ENCODE peak calls at places on chromosomes 11 and 22, in four cellular contexts. P is fibroblast of pulmonary artery, U is fibroblast of mammary gland, H is fibroblast of lung. D is an unnamed sample.

GRCh38 chr11:79077684-79078379 is 363.0 kb downstream of the TENM4 start:
- DNase-seq in H (no peak), U (no peak), P (no peak), D (no peak)

GRCh38 chr11:15489281-15489680 is 374.6 kb downstream of the INSC start:
- DNase-seq in P (no peak), U (no peak), H (no peak), D (no peak)

GRCh38 chr11:116376547-116376946 is 396.2 kb downstream of the BUD13 start:
- DNase-seq in U (no peak), P (no peak), H (no peak), D (no peak)

GRCh38 chr22:43859176-43859575 is 3.1 kb downstream of the SULT4A1 start:
- DNase-seq in P (no peak), H (no peak), U (no peak), D (no peak)

GRCh38 chr22:36872866-36873498 is 12.2 kb downstream of the NCF4 start:
- DNase-seq in H (no peak), P (no peak), U (no peak), D (no peak)

GRCh38 chr11:41222236-41222635 is 237.2 kb downstream of the LRRC4C start:
- DNase-seq in P (no peak), H (no peak), U (no peak), D (no peak)

GRCh38 chr11:61766353-61766841 is 14.0 kb downstream of the MYRF start:
- DNase-seq in P (peak; percentile 62), H (peak; percentile 56), U (no peak), D (no peak)

GRCh38 chr11:67345949-67346819 is 7.2 kb downstream of the POLD4 start:
- DNase-seq in P (peak; percentile 82), U (peak; percentile 85), H (peak; percentile 66), D (peak; percentile 84)

GRCh38 chr11:47446833-47447232 is 2.1 kb downstream of the RAPSN start:
- DNase-seq in H (no peak), U (no peak), P (no peak), D (no peak)

GRCh38 chr11:106161775-106162174 is 84.3 kb downstream of the AASDHPPT start:
- DNase-seq in H (no peak), U (peak; percentile 12), P (no peak), D (no peak)

GRCh38 chr11:70663815-70664214 is 265.5 kb downstream of the CTTN start:
- DNase-seq in P (no peak), U (no peak), H (no peak), D (no peak)

GRCh38 chr22:40215266-40215665 is 37.5 kb downstream of the TNRC6B start:
- DNase-seq in U (no peak), H (no peak), P (no peak), D (no peak)

GRCh38 chr11:120030411-120030810 is 107.5 kb downstream of the TRIM29 start:
- DNase-seq in U (no peak), P (no peak), H (no peak), D (no peak)

GRCh38 chr22:38352436-38352835 is 35.2 kb upstream of the CSNK1E start:
- DNase-seq in P (no peak), H (no peak), U (no peak), D (no peak)

GRCh38 chr11:73480677-73481076 is 104.5 kb downstream of the RELT start:
- DNase-seq in P (peak; percentile 75), U (peak; percentile 35), H (peak; percentile 52), D (peak; percentile 80)

GRCh38 chr11:76233936-76234703 is 27.8 kb upstream of the WNT11 start:
- DNase-seq in H (peak; percentile 44), P (peak; percentile 46), U (peak; percentile 64), D (peak; percentile 51)

GRCh38 chr11:128341280-128341679 is 246.1 kb downstream of the ETS1 start:
- DNase-seq in H (no peak), U (peak; percentile 36), P (no peak), D (no peak)

GRCh38 chr11:102760355-102761035 is 19.9 kb downstream of the MMP10 start:
- DNase-seq in U (peak; percentile 97), P (peak; percentile 93), H (peak; percentile 96), D (peak; percentile 99)

GRCh38 chr11:96075532-96075959 is 151.6 kb upstream of the MTMR2 start:
- DNase-seq in P (no peak), U (no peak), H (no peak), D (no peak)

GRCh38 chr11:113314389-113315301 is at the start of gene TTC12:
- DNase-seq in H (peak; percentile 87), U (peak; percentile 79), P (peak; percentile 85), D (peak; percentile 78)

GRCh38 chr22:31230871-31231621 is 18.9 kb downstream of the LIMK2 start:
- DNase-seq in H (peak; percentile 78), U (peak; percentile 61), P (peak; percentile 84), D (peak; percentile 79)

GRCh38 chr11:122155765-122156527 is 39.9 kb upstream of the BLID start:
- DNase-seq in U (no peak), H (no peak), P (no peak), D (peak; percentile 59)

GRCh38 chr11:87460269-87460668 is 422.5 kb downstream of the TMEM135 start:
- DNase-seq in U (no peak), H (no peak), P (no peak), D (no peak)

GRCh38 chr11:87462171-87462570 is 424.4 kb downstream of the TMEM135 start:
- DNase-seq in H (no peak), P (no peak), U (no peak), D (no peak)

GRCh38 chr11:87460842-87461637 is 423.3 kb downstream of the TMEM135 start:
- DNase-seq in H (no peak), U (no peak), P (no peak), D (no peak)

GRCh38 chr11:87466228-87466627 is 428.5 kb downstream of the TMEM135 start:
- DNase-seq in P (no peak), U (peak; percentile 56), H (peak; percentile 39), D (peak; percentile 51)

DNA sequence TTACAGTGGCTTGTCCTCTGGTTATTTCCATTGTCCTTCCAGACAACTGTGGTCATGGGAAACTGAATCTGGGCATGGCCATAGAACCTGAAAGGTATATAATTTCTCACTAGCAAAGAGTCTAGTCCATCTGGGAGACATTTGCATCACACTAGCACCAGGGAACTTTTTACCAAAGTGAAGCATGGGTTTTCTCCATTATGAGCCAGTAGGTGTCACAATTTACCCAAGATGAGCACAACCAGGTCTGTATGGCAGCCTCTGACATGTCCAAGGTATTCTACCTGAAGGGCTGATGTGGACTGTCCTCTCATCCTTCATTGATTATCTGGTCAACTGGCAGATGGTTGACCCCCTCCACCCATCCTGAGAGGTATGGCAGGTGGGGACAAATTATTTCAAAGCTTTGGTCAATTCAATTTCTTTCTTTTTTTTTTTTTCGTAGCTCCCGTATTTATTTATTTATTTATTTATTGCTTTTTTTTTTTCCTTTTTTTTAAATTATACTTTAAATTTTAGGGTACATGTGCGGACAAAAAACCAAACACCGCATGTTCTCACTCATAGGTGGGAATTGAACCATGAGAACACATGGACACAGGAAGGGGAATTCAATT is 425.9 kb downstream of the TMEM135 start:
- DNase-seq in P (peak; percentile 5), H (peak; percentile 29), U (peak; percentile 17), D (no peak)
- TF ChIP-seq CTCF in P (peak; percentile 12), H (peak; percentile 50), U (peak; percentile 34), D (no peak)

GRCh38 chr11:118622376-118623290 is 15.2 kb downstream of the PHLDB1 start:
- DNase-seq in H (peak; percentile 63), P (peak; percentile 66), U (peak; percentile 66), D (peak; percentile 63)

GRCh38 chr11:118621898-118622375 is 14.5 kb downstream of the PHLDB1 start:
- DNase-seq in U (no peak), H (no peak), P (no peak), D (no peak)

GRCh38 chr11:118619444-118620205 is 12.2 kb downstream of the PHLDB1 start:
- DNase-seq in P (peak; percentile 98), H (peak; percentile 96), U (peak; percentile 96), D (peak; percentile 97)

GRCh38 chr11:118620529-118621070 is 13.2 kb downstream of the PHLDB1 start:
- DNase-seq in P (peak; percentile 48), U (no peak), H (no peak), D (no peak)

DNA sequence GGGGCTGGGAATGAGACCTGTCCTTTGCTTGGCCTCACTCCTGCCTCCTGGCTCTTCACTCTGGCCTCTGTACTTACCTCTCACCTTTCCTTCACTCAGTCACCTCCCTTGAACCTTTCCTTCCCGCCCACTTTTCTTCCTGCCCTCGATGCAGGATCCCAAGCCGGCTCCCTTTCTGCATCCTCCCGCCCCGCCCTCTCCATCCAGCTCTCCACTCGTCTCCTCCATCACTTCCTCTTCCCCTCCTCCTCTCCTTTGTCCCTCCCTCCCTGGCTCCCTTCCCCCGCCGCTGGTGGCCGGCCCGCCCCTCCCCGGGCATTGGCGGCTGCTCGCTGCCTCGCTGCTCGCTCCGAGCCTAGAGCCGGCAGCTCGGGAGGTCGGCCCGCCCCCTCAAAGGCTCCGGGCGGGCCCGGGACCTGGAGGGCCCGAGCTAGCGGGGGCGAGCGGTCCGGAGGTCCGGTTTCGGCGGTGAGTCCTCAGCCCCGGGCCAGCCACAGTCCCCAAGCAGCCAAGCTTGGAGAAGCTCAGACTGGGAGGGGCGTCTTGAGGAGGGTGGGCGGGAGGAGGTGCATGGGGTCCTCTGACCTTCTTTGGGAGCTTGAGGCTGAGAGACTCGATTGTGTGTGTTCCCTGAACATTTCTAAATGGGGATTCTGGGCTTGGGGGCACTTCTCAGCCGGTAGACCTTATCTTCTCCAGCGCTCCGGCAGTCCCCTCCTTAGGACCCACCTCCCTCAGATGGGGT is 13.8 kb downstream of the PHLDB1 start:
- DNase-seq in P (peak; percentile 90), H (peak; percentile 81), U (peak; percentile 79), D (peak; percentile 81)
- H3K4me3 ChIP-seq in P (peak overlapping the region; percentile 68), H (peak overlapping the region; percentile 73), U (peak overlapping the region; percentile 37), D (peak overlapping the region; percentile 70)

GRCh38 chr11:117618956-117619355 is 178.1 kb downstream of the DSCAML1 start:
- DNase-seq in P (no peak), H (no peak), U (no peak), D (no peak)

GRCh38 chr11:117620131-117620530 is 176.9 kb downstream of the DSCAML1 start:
- DNase-seq in H (no peak), P (no peak), U (no peak), D (no peak)

GRCh38 chr11:117623831-117624271 is 173.2 kb downstream of the DSCAML1 start:
- DNase-seq in H (no peak), U (no peak), P (no peak), D (no peak)

GRCh38 chr11:117620659-117621058 is 176.4 kb downstream of the DSCAML1 start:
- DNase-seq in U (no peak), H (no peak), P (no peak), D (no peak)

GRCh38 chr11:117621226-117621625 is 175.8 kb downstream of the DSCAML1 start:
- DNase-seq in U (peak; percentile 28), H (peak; percentile 11), P (peak; percentile 23), D (peak; percentile 15)
- TF ChIP-seq CTCF in U (peak; percentile 75), H (peak; percentile 33), P (peak; percentile 61), D (peak; percentile 57)

GRCh38 chr11:33533668-33534067 is 167.0 kb downstream of the C11orf91 start:
- DNase-seq in P (peak; percentile 78), U (peak; percentile 49), H (peak; percentile 24), D (peak; percentile 86)

GRCh38 chr11:33534575-33534974 is 166.1 kb downstream of the C11orf91 start:
- DNase-seq in H (no peak), U (peak; percentile 51), P (peak; percentile 11), D (no peak)

GRCh38 chr11:33532257-33532656 is 168.4 kb downstream of the C11orf91 start:
- DNase-seq in U (no peak), H (no peak), P (no peak), D (no peak)

GRCh38 chr11:33531743-33532181 is 168.9 kb downstream of the C11orf91 start:
- DNase-seq in U (peak; percentile 99), P (peak; percentile 51), H (peak; percentile 65), D (peak; percentile 84)

DNA sequence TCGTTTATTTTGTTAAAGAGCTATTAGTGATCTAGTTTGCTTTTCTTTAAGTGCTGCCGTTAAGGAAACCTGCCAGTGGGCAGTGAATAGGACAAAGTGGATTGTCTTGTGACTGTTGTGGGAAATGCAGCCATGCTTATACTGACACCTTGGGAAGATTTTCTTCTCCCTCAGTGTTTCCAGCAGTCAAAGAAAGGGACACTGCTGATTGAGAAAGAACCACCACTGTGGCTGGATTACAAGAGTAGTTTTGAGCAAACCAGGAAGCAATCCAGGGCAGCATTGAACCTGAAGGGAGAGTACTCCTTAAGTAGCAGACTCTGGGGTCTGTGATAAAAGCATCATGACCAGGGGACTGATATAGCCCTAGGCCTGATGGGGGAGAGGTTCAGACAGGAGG is 167.9 kb downstream of the C11orf91 start:
- DNase-seq in P (no peak), U (no peak), H (no peak), D (no peak)
- H3K4me3 ChIP-seq in P (no peak overlapping the region), U (no peak overlapping the region), H (no peak overlapping the region), D (no peak overlapping the region)